ENCODE peak calls at places on chromosomes 3 and 15, in four cellular contexts. H, V, K and Y are unnamed samples.

GRCh38 chr15:57727031-57727430 is 20.5 kb downstream of the POLR2M start:
- DNase-seq in H (no peak), V (no peak), K (no peak), Y (no peak)

GRCh38 chr3:46931631-46932441 is 44.7 kb downstream of the CCDC12 start:
- DNase-seq in H (no peak), V (no peak), K (no peak), Y (no peak)

GRCh38 chr3:127673191-127674098 is 693 bp downstream of the ABTB1 start:
- DNase-seq in H (peak; percentile 57), V (peak; percentile 75), K (peak; percentile 58), Y (peak; percentile 88)

GRCh38 chr15:23420806-23421575 is 26.1 kb downstream of the GOLGA6L2 start:
- DNase-seq in H (peak; percentile 26), K (no peak), V (no peak), Y (no peak)

GRCh38 chr3:14460342-14461005 is 58.1 kb downstream of the SLC6A6 start:
- DNase-seq in V (no peak), K (no peak), H (no peak), Y (no peak)

GRCh38 chr15:99729920-99730319 is 3.3 kb downstream of the LYSMD4 start:
- DNase-seq in V (no peak), H (no peak), K (peak; percentile 13), Y (no peak)

GRCh38 chr3:186998937-186999368 is 68.6 kb downstream of the ST6GAL1 start:
- DNase-seq in K (peak; percentile 19), H (no peak), V (no peak), Y (no peak)

GRCh38 chr3:27589795-27590194 is 105.6 kb upstream of the SLC4A7 start:
- DNase-seq in V (no peak), H (no peak), K (no peak), Y (no peak)

GRCh38 chr3:58082047-58082446 is 73.8 kb downstream of the FLNB start:
- DNase-seq in H (no peak), K (no peak), V (no peak), Y (no peak)

GRCh38 chr3:163328680-163329079 is 1749.6 kb downstream of the SI start:
- DNase-seq in K (no peak), V (no peak), H (no peak), Y (no peak)

GRCh38 chr15:92580933-92581445 is 74.6 kb downstream of the FAM174B start:
- DNase-seq in K (no peak), V (no peak), H (no peak), Y (peak; percentile 53)

GRCh38 chr3:101072299-101072698 is 79.1 kb upstream of the ABI3BP start:
- DNase-seq in V (no peak), K (no peak), H (no peak), Y (no peak)

GRCh38 chr3:158794936-158795518 is 6.8 kb upstream of the MFSD1 start:
- DNase-seq in H (no peak), V (no peak), K (no peak), Y (no peak)

GRCh38 chr15:32763295-32763694 is 45.5 kb downstream of the GREM1 start:
- DNase-seq in V (no peak), H (no peak), K (no peak), Y (no peak)

GRCh38 chr15:43317566-43318184 is 12.7 kb downstream of the LCMT2 start:
- DNase-seq in K (no peak), H (no peak), V (no peak), Y (no peak)

GRCh38 chr3:108406063-108406660 is 104.2 kb downstream of the MYH15 start:
- DNase-seq in H (no peak), K (no peak), V (no peak), Y (no peak)

GRCh38 chr15:36643551-36643950 is 64.1 kb downstream of the CDIN1 start:
- DNase-seq in V (no peak), K (no peak), H (no peak), Y (no peak)

GRCh38 chr3:46881819-46882376 is 4.4 kb downstream of the PTH1R start:
- DNase-seq in H (no peak), K (peak; percentile 68), V (no peak), Y (no peak)

GRCh38 chr3:196985298-196985697 is 16.7 kb upstream of the PIGZ start:
- DNase-seq in V (no peak), K (no peak), H (no peak), Y (no peak)

GRCh38 chr15:78044407-78045155 is 32.9 kb downstream of the TBC1D2B start:
- DNase-seq in V (no peak), H (no peak), K (no peak), Y (no peak)

GRCh38 chr3:103918336-103918735 is 1448.4 kb upstream of the ALCAM start:
- DNase-seq in V (no peak), H (no peak), K (no peak), Y (no peak)

GRCh38 chr3:51696954-51697353 is 9.9 kb upstream of the GRM2 start:
- DNase-seq in V (no peak), K (no peak), H (no peak), Y (no peak)

GRCh38 chr3:24123596-24123995 is 178.5 kb downstream of the NR1D2 start:
- DNase-seq in V (no peak), K (no peak), H (no peak), Y (no peak)

GRCh38 chr3:132488136-132488535 is 70.8 kb downstream of the DNAJC13 start:
- DNase-seq in V (no peak), H (no peak), K (no peak), Y (no peak)

GRCh38 chr3:98556164-98557130 is 24.7 kb downstream of the GPR15 start:
- DNase-seq in K (no peak), V (no peak), H (peak; percentile 54), Y (no peak)

GRCh38 chr3:14307953-14308352 is 94.5 kb upstream of the SLC6A6 start:
- DNase-seq in V (no peak), H (no peak), K (no peak), Y (no peak)

GRCh38 chr3:5431811-5432378 is 244.4 kb downstream of the EDEM1 start:
- DNase-seq in H (no peak), K (no peak), V (no peak), Y (no peak)

GRCh38 chr3:73765878-73766564 is 141.3 kb upstream of the PDZRN3 start:
- DNase-seq in V (no peak), K (no peak), H (no peak), Y (no peak)

GRCh38 chr15:78808550-78808949 is 2.7 kb downstream of the ADAMTS7 start:
- DNase-seq in V (no peak), H (peak; percentile 65), K (no peak), Y (no peak)

GRCh38 chr3:56369914-56370313 is 98.4 kb downstream of the ERC2 start:
- DNase-seq in H (no peak), K (no peak), V (no peak), Y (no peak)

GRCh38 chr3:49889296-49889695 is 14.4 kb downstream of the MST1R start:
- DNase-seq in V (no peak), K (no peak), H (no peak), Y (no peak)

GRCh38 chr3:148697311-148698189 is at the start of gene AGTR1:
- DNase-seq in K (peak; percentile 81), H (no peak), V (peak; percentile 92), Y (peak; percentile 89)

GRCh38 chr3:42503251-42503924 is 945 bp downstream of the VIPR1 start:
- DNase-seq in V (peak; percentile 58), K (no peak), H (no peak), Y (no peak)

GRCh38 chr3:171269557-171269956 is 190.6 kb downstream of the TNIK start:
- DNase-seq in H (no peak), V (no peak), K (no peak), Y (no peak)

GRCh38 chr15:60004846-60005351 is 788 bp downstream of the FOXB1 start:
- DNase-seq in V (no peak), H (peak; percentile 26), K (peak; percentile 57), Y (no peak)

GRCh38 chr15:75036269-75036668 is 12.9 kb downstream of the PPCDC start:
- DNase-seq in H (no peak), K (no peak), V (no peak), Y (no peak)

GRCh38 chr3:142150271-142150670 is 927 bp upstream of the TFDP2 start:
- DNase-seq in H (no peak), K (no peak), V (no peak), Y (no peak)

GRCh38 chr15:68768321-68768720 is 52.4 kb downstream of the ANP32A start:
- DNase-seq in V (no peak), K (no peak), H (no peak), Y (no peak)

GRCh38 chr15:90660195-90660995 is 56.8 kb upstream of the BLM start:
- DNase-seq in K (no peak), V (peak; percentile 90), H (peak; percentile 79), Y (no peak)

GRCh38 chr15:29451201-29451781 is 181.7 kb upstream of the NSMCE3 start:
- DNase-seq in K (peak; percentile 30), H (no peak), V (no peak), Y (no peak)
- TF ChIP-seq CTCF in K (peak; percentile 15), H (no peak), V (no peak), Y (no peak)

GRCh38 chr15:80202016-80202315 is 49.2 kb downstream of the FAH start:
- DNase-seq in H (no peak), K (no peak), V (no peak), Y (peak; percentile 83)
- TF ChIP-seq CTCF in H (no peak), K (no peak), V (no peak), Y (no peak)

GRCh38 chr3:43838009-43838758 is 147.4 kb downstream of the ABHD5 start:
- DNase-seq in K (no peak), H (no peak), V (no peak), Y (no peak)

GRCh38 chr3:43838877-43839276 is 148.1 kb downstream of the ABHD5 start:
- DNase-seq in H (no peak), K (no peak), V (no peak), Y (no peak)
- TF ChIP-seq CTCF in H (no peak), K (no peak), V (no peak), Y (no peak)

GRCh38 chr3:157700405-157700804 is 197.2 kb upstream of the VEPH1 start:
- DNase-seq in H (no peak), V (no peak), K (no peak), Y (no peak)
- TF ChIP-seq CTCF in H (no peak), V (no peak), K (no peak), Y (no peak)

GRCh38 chr3:99651561-99651960 is 13.2 kb downstream of the COL8A1 start:
- DNase-seq in K (no peak), H (no peak), V (no peak), Y (no peak)
- TF ChIP-seq CTCF in K (no peak), H (no peak), V (no peak), Y (no peak)